ENCODE peak calls at places on chromosomes 4 and X, in eight cellular contexts. One of them, this sample, is unnamed.
A peak's percentile ranks its signal among the peaks of the same experiment; 100 is the strongest.

GRCh38 chr4:152937535-152938236 is 1.6 kb downstream of the FHDC1 start:
- DNase-seq in WERI-Rb-1: no peak
- DNase-seq in epithelial cell of esophagus: peak; percentile 63
- DNase-seq in MG63: peak; percentile 15
- DNase-seq in right cardiac atrium: peak; percentile 78
- DNase-seq in MM.1S: peak; percentile 32
- DNase-seq in heart right ventricle: peak; percentile 23
- DNase-seq in foreskin fibroblast: no peak
- DNase-seq in this sample: no peak

GRCh38 chrX:43165343-43165920 is 387.5 kb upstream of the PPP1R2C start:
- DNase-seq in WERI-Rb-1: no peak
- DNase-seq in epithelial cell of esophagus: no peak
- DNase-seq in MG63: no peak
- DNase-seq in right cardiac atrium: no peak
- DNase-seq in MM.1S: no peak
- DNase-seq in heart right ventricle: no peak
- DNase-seq in foreskin fibroblast: no peak
- DNase-seq in this sample: no peak

GRCh38 chrX:18286322-18286831 is 65.7 kb upstream of the BEND2 start:
- DNase-seq in WERI-Rb-1: no peak
- DNase-seq in epithelial cell of esophagus: no peak
- DNase-seq in MG63: no peak
- DNase-seq in right cardiac atrium: no peak
- DNase-seq in MM.1S: no peak
- DNase-seq in heart right ventricle: no peak
- DNase-seq in foreskin fibroblast: no peak
- DNase-seq in this sample: no peak

GRCh38 chr4:185020293-185020808 is 2.1 kb downstream of the HELT start:
- DNase-seq in WERI-Rb-1: no peak
- DNase-seq in epithelial cell of esophagus: peak; percentile 36
- DNase-seq in MG63: peak; percentile 44
- DNase-seq in right cardiac atrium: no peak
- DNase-seq in MM.1S: no peak
- DNase-seq in heart right ventricle: no peak
- DNase-seq in foreskin fibroblast: no peak
- DNase-seq in this sample: no peak

GRCh38 chr4:79906306-79906705 is 166.7 kb downstream of the ANTXR2 start:
- DNase-seq in WERI-Rb-1: no peak
- DNase-seq in epithelial cell of esophagus: no peak
- DNase-seq in MG63: no peak
- DNase-seq in right cardiac atrium: no peak
- DNase-seq in MM.1S: no peak
- DNase-seq in heart right ventricle: no peak
- DNase-seq in foreskin fibroblast: no peak
- DNase-seq in this sample: no peak

GRCh38 chrX:74119016-74119910 is 184.7 kb upstream of the ZCCHC13 start:
- DNase-seq in WERI-Rb-1: no peak
- DNase-seq in epithelial cell of esophagus: peak; percentile 57
- DNase-seq in MG63: no peak
- DNase-seq in right cardiac atrium: no peak
- DNase-seq in MM.1S: no peak
- DNase-seq in heart right ventricle: no peak
- DNase-seq in foreskin fibroblast: peak; percentile 38
- DNase-seq in this sample: no peak

GRCh38 chr4:82201805-82202636 is 171.8 kb downstream of the HNRNPD start:
- DNase-seq in WERI-Rb-1: peak; percentile 77
- DNase-seq in epithelial cell of esophagus: peak; percentile 64
- DNase-seq in MG63: peak; percentile 1
- DNase-seq in right cardiac atrium: no peak
- DNase-seq in MM.1S: peak; percentile 49
- DNase-seq in heart right ventricle: peak; percentile 22
- DNase-seq in foreskin fibroblast: peak; percentile 1
- DNase-seq in this sample: no peak

GRCh38 chr4:122762520-122762919 is 30.0 kb downstream of the BBS12 start:
- DNase-seq in WERI-Rb-1: no peak
- DNase-seq in epithelial cell of esophagus: no peak
- DNase-seq in MG63: no peak
- DNase-seq in right cardiac atrium: no peak
- DNase-seq in MM.1S: no peak
- DNase-seq in heart right ventricle: peak; percentile 5
- DNase-seq in foreskin fibroblast: no peak
- DNase-seq in this sample: no peak

GRCh38 chr4:97500423-97500822 is 642.9 kb downstream of the STPG2 start:
- DNase-seq in WERI-Rb-1: no peak
- DNase-seq in epithelial cell of esophagus: no peak
- DNase-seq in MG63: no peak
- DNase-seq in right cardiac atrium: no peak
- DNase-seq in MM.1S: peak; percentile 71
- DNase-seq in heart right ventricle: no peak
- DNase-seq in foreskin fibroblast: no peak
- DNase-seq in this sample: no peak

GRCh38 chr4:2354760-2355159 is 63.7 kb downstream of the ZFYVE28 start:
- DNase-seq in WERI-Rb-1: peak; percentile 8
- DNase-seq in epithelial cell of esophagus: no peak
- DNase-seq in MG63: no peak
- DNase-seq in right cardiac atrium: peak; percentile 60
- DNase-seq in MM.1S: no peak
- DNase-seq in heart right ventricle: no peak
- DNase-seq in foreskin fibroblast: no peak
- DNase-seq in this sample: no peak

GRCh38 chr4:1355378-1355777 is 8.4 kb downstream of the UVSSA start:
- DNase-seq in WERI-Rb-1: no peak
- DNase-seq in epithelial cell of esophagus: no peak
- DNase-seq in MG63: no peak
- DNase-seq in right cardiac atrium: no peak
- DNase-seq in MM.1S: no peak
- DNase-seq in heart right ventricle: no peak
- DNase-seq in foreskin fibroblast: no peak
- DNase-seq in this sample: no peak

GRCh38 chr4:84887824-84888223 is 78.7 kb downstream of the WDFY3 start:
- DNase-seq in WERI-Rb-1: no peak
- DNase-seq in epithelial cell of esophagus: peak; percentile 33
- DNase-seq in MG63: no peak
- DNase-seq in right cardiac atrium: no peak
- DNase-seq in MM.1S: no peak
- DNase-seq in heart right ventricle: no peak
- DNase-seq in foreskin fibroblast: peak; percentile 75
- DNase-seq in this sample: no peak

DNA sequence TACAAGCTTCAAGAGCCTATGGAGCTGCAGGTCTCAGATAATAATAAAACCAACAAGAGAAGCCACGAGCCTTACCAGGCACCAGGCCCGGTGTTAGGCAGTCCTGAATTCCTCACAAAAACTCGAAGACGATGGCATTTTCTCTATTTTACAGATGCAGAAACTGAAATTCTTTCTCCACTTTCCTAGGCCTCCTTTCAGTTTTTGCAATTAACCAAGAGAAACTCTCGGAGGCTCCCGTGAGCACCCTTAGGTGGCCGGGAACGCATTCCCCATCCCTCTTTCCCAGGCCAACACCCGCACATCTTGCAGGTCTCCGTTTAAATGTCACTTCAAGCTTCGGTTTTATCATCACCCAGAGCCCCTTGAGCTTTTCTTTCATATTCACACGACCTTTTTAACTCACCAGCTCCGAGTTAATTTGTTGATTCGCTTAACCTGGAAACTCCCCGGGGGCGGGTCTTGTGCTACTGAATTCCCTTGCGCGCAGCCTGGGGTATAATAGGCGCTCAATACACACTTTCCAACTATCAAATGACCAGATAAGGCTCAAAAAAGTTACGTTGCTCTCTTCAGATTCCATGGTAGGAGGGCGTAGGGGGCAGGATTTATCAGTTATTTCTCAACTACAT is 6.2 kb upstream of the GSX2 start:
- DNase-seq in WERI-Rb-1: no peak
- DNase-seq in epithelial cell of esophagus: no peak
- DNase-seq in MG63: no peak
- DNase-seq in right cardiac atrium: no peak
- DNase-seq in MM.1S: no peak
- DNase-seq in heart right ventricle: no peak
- DNase-seq in foreskin fibroblast: no peak
- DNase-seq in this sample: no peak
- H3K4me3 ChIP-seq in WERI-Rb-1: no peak overlapping the region
- H3K4me3 ChIP-seq in epithelial cell of esophagus: no peak overlapping the region
- H3K4me3 ChIP-seq in MG63: no peak overlapping the region
- H3K4me3 ChIP-seq in right cardiac atrium: no peak overlapping the region
- H3K4me3 ChIP-seq in MM.1S: no peak overlapping the region
- H3K4me3 ChIP-seq in heart right ventricle: no peak overlapping the region
- H3K4me3 ChIP-seq in foreskin fibroblast: no peak overlapping the region
- H3K4me3 ChIP-seq in this sample: no peak overlapping the region

GRCh38 chr4:101864660-101865059 is 74.1 kb downstream of the BANK1 start:
- DNase-seq in WERI-Rb-1: no peak
- DNase-seq in epithelial cell of esophagus: peak; percentile 73
- DNase-seq in MG63: no peak
- DNase-seq in right cardiac atrium: no peak
- DNase-seq in MM.1S: no peak
- DNase-seq in heart right ventricle: no peak
- DNase-seq in foreskin fibroblast: no peak
- DNase-seq in this sample: no peak

GRCh38 chr4:101870874-101871273 is 80.3 kb downstream of the BANK1 start:
- DNase-seq in WERI-Rb-1: no peak
- DNase-seq in epithelial cell of esophagus: no peak
- DNase-seq in MG63: no peak
- DNase-seq in right cardiac atrium: no peak
- DNase-seq in MM.1S: no peak
- DNase-seq in heart right ventricle: no peak
- DNase-seq in foreskin fibroblast: no peak
- DNase-seq in this sample: no peak

GRCh38 chr4:101862595-101862994 is 72.1 kb downstream of the BANK1 start:
- DNase-seq in WERI-Rb-1: no peak
- DNase-seq in epithelial cell of esophagus: no peak
- DNase-seq in MG63: no peak
- DNase-seq in right cardiac atrium: no peak
- DNase-seq in MM.1S: no peak
- DNase-seq in heart right ventricle: no peak
- DNase-seq in foreskin fibroblast: no peak
- DNase-seq in this sample: no peak

DNA sequence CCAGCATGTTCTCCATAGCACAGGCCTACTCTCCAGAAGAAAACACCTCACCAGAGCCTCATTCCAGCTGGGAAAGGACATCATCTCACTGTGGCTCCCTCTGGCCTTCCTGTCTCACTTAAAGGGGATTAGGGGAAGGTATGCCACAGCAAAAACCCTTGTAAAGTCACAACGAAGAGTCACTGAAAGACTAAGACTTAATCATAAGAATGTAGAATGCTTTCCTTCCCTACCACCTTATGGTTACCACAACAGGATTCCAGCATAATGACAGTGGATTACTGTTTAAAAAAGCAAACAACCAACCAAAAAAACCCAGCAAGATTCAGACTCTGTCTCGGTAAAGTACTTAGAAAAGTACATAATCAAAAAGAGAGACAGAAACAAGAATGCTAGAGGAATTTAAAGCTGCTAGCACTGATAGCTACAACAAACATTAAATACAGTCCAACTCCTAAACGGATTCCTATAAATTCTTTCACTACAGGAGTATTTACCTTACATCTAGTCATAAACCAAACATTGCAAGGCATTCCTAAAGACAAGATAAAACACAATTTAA is 75.1 kb downstream of the BANK1 start:
- DNase-seq in WERI-Rb-1: no peak
- DNase-seq in epithelial cell of esophagus: peak; percentile 67
- DNase-seq in MG63: no peak
- DNase-seq in right cardiac atrium: no peak
- DNase-seq in MM.1S: no peak
- DNase-seq in heart right ventricle: no peak
- DNase-seq in foreskin fibroblast: no peak
- DNase-seq in this sample: no peak
- H3K4me3 ChIP-seq in WERI-Rb-1: no peak overlapping the region
- H3K4me3 ChIP-seq in epithelial cell of esophagus: no peak overlapping the region
- H3K4me3 ChIP-seq in MG63: no peak overlapping the region
- H3K4me3 ChIP-seq in right cardiac atrium: no peak overlapping the region
- H3K4me3 ChIP-seq in MM.1S: no peak overlapping the region
- H3K4me3 ChIP-seq in heart right ventricle: no peak overlapping the region
- H3K4me3 ChIP-seq in foreskin fibroblast: no peak overlapping the region
- H3K4me3 ChIP-seq in this sample: no peak overlapping the region

DNA sequence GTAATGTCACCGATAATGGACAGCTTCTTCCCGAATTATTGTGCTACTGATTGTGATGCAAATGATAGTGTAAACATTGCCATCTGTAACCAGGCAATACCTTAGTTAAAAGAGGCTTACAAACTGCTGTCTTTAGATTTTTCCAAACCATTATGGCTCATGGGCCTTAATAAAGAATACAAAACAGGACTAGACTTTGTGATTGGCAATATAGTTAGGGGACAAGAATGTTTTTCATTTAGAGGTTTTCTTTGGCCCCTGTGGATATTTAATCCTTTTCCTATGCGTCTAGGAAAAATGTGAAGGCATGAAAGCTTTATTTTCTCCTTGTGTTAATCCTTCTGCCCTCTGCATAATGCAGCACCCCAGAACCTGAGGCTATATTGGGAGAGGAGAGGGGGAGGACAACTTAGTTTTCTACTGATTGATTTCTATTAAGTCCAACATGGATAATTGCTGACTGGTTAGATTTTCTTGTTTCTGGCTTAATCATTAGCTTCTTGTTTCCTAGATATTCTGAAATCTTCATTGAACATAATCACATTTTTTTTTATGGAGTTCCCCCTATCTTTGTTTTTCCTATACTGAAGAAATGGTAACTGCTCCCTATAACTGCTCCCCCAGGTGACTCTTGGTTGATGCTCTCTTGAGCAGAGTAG is 1.9 kb downstream of the PRPS1 start:
- DNase-seq in WERI-Rb-1: no peak
- DNase-seq in epithelial cell of esophagus: no peak
- DNase-seq in MG63: no peak
- DNase-seq in right cardiac atrium: no peak
- DNase-seq in MM.1S: no peak
- DNase-seq in heart right ventricle: no peak
- DNase-seq in foreskin fibroblast: no peak
- DNase-seq in this sample: no peak
- H3K4me3 ChIP-seq in WERI-Rb-1: no peak overlapping the region
- H3K4me3 ChIP-seq in epithelial cell of esophagus: no peak overlapping the region
- H3K4me3 ChIP-seq in MG63: peak overlapping the region; percentile 83
- H3K4me3 ChIP-seq in right cardiac atrium: peak overlapping the region; percentile 70
- H3K4me3 ChIP-seq in MM.1S: peak overlapping the region; percentile 76
- H3K4me3 ChIP-seq in heart right ventricle: no peak overlapping the region
- H3K4me3 ChIP-seq in foreskin fibroblast: peak overlapping the region; percentile 75
- H3K4me3 ChIP-seq in this sample: no peak overlapping the region

DNA sequence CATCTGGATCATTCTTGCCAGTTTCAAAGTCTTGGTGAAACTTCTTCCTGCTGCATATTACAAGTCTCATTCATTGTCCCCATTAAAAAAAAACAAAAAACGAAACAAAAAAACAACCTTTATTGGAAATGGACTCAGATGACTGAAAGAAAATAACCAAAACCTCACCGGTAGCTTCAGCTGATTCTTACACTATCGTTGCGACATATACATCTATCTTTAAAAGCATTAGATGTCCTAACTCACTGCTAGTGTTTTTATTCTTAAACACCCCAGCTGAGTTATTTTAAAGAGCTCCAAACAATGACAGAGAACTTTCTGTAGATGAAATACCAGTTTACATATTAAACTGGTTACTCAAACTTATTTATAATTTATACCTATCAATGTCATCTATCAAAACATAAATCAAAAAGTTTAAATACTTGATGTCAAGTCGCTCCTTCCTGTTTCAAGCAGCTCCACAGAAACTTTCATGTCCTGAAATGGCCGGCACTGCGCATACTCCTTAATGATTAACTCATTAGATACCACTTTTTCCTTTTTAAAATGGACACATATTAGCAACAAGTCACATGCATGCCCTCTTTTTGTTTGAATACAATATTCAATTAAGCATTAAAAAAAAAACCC is 87.2 kb downstream of the HPRT1 start:
- DNase-seq in WERI-Rb-1: no peak
- DNase-seq in epithelial cell of esophagus: no peak
- DNase-seq in MG63: no peak
- DNase-seq in right cardiac atrium: no peak
- DNase-seq in MM.1S: no peak
- DNase-seq in heart right ventricle: no peak
- DNase-seq in foreskin fibroblast: no peak
- DNase-seq in this sample: no peak
- H3K4me3 ChIP-seq in WERI-Rb-1: no peak overlapping the region
- H3K4me3 ChIP-seq in epithelial cell of esophagus: no peak overlapping the region
- H3K4me3 ChIP-seq in MG63: peak overlapping the region; percentile 75
- H3K4me3 ChIP-seq in right cardiac atrium: no peak overlapping the region
- H3K4me3 ChIP-seq in MM.1S: no peak overlapping the region
- H3K4me3 ChIP-seq in heart right ventricle: no peak overlapping the region
- H3K4me3 ChIP-seq in foreskin fibroblast: peak overlapping the region; percentile 57
- H3K4me3 ChIP-seq in this sample: no peak overlapping the region

This sample was measured in right atrium auricular region.